ENCODE peak calls at places on chromosomes 11 and 22, in nine cellular contexts. Y is Ammon's horn; B is NCI-H2029; S is stimulated activated CD4-positive, alpha-beta T cell treated with anti-CD3 and anti-CD28 coated beads, TNF-alpha, amount 100 ng/mL, for 4 hours; G is lung microvascular endothelial cell; C is neural progenitor cell; U is HFF-Myc; J is keratinocyte; R is iPS DF 6.9. D is an unnamed sample.

GRCh38 chr11:127656266-127656879 is 655.8 kb upstream of the KIRREL3 start:
- DNase-seq in C (no peak), Y (no peak), J (no peak), U (no peak), B (no peak), S (no peak), R (no peak), G (peak; percentile 77), D (no peak)

GRCh38 chr11:99383628-99384300 is 363.0 kb downstream of the CNTN5 start:
- DNase-seq in U (no peak), R (no peak), G (no peak), J (no peak), C (no peak), Y (peak; percentile 64), S (no peak), B (no peak), D (no peak)

GRCh38 chr11:77118971-77119370 is 9.1 kb upstream of the MYO7A start:
- DNase-seq in Y (no peak), S (no peak), B (no peak), U (no peak), G (no peak), R (no peak), C (no peak), J (no peak), D (no peak)

GRCh38 chr22:45672564-45673481 is 1.2 kb downstream of the ATXN10 start:
- DNase-seq in G (no peak), J (no peak), U (no peak), Y (no peak), S (no peak), C (no peak), R (no peak), B (no peak), D (no peak)

GRCh38 chr11:17328856-17329490 is 22.6 kb upstream of the NCR3LG1 start:
- DNase-seq in B (no peak), G (no peak), Y (no peak), U (no peak), J (no peak), S (no peak), C (peak; percentile 16), R (no peak), D (no peak)

GRCh38 chr11:8230178-8230859 is 33.4 kb downstream of the LMO1 start:
- DNase-seq in J (no peak), C (no peak), U (no peak), S (no peak), G (no peak), B (no peak), Y (no peak), R (no peak), D (no peak)

GRCh38 chr11:41461057-41461681 is 1.7 kb upstream of the LRRC4C start:
- DNase-seq in B (no peak), C (peak; percentile 26), U (no peak), Y (peak; percentile 23), R (no peak), S (no peak), G (peak; percentile 1), J (no peak), D (no peak)

GRCh38 chr11:2376751-2377451 is at the start of gene CD81:
- DNase-seq in U (no peak), J (no peak), Y (peak; percentile 76), G (peak; percentile 63), R (no peak), C (peak; percentile 79), B (no peak), S (peak; percentile 59), D (peak; percentile 71)

GRCh38 chr11:69100454-69101099 is 51.8 kb downstream of the TPCN2 start:
- DNase-seq in G (no peak), B (no peak), J (no peak), C (no peak), U (no peak), Y (no peak), R (no peak), S (no peak), D (no peak)

GRCh38 chr11:107624983-107625779 is 34.2 kb downstream of the ELMOD1 start:
- DNase-seq in G (no peak), B (no peak), C (no peak), U (no peak), Y (no peak), R (no peak), S (no peak), J (no peak), D (no peak)

GRCh38 chr11:103832762-103833161 is 203.7 kb upstream of the DDI1 start:
- DNase-seq in G (no peak), U (no peak), S (no peak), B (no peak), Y (no peak), J (no peak), R (no peak), C (no peak), D (no peak)

GRCh38 chr11:72637198-72637597 is 37.0 kb downstream of the PDE2A start:
- DNase-seq in Y (no peak), U (no peak), B (peak; percentile 15), G (peak; percentile 14), R (no peak), S (no peak), J (no peak), C (no peak), D (no peak)

GRCh38 chr11:72627594-72628281 is 46.5 kb downstream of the PDE2A start:
- DNase-seq in Y (peak; percentile 87), R (no peak), U (no peak), C (no peak), J (no peak), B (no peak), S (no peak), G (no peak), D (peak; percentile 45)

GRCh38 chr11:129610125-129610524 is 205.5 kb upstream of the TMEM45B start:
- DNase-seq in Y (no peak), U (no peak), G (no peak), R (no peak), C (no peak), B (no peak), S (no peak), J (no peak), D (no peak)

GRCh38 chr22:29144786-29145160 is 60.9 kb upstream of the EMID1 start:
- DNase-seq in Y (no peak), C (no peak), U (no peak), R (no peak), G (no peak), J (no peak), S (no peak), B (no peak), D (no peak)

GRCh38 chr22:47082505-47082904 is 320.1 kb downstream of the TBC1D22A start:
- DNase-seq in R (no peak), J (no peak), G (no peak), B (no peak), Y (no peak), U (no peak), S (no peak), C (no peak), D (no peak)

GRCh38 chr22:32502346-32502745 is 27.7 kb downstream of the FBXO7 start:
- DNase-seq in S (no peak), C (peak; percentile 74), R (no peak), B (no peak), Y (no peak), U (no peak), G (no peak), J (no peak), D (no peak)

GRCh38 chr11:77101043-77101537 is 1.6 kb upstream of the OMP start:
- DNase-seq in U (no peak), J (no peak), S (no peak), Y (no peak), R (no peak), C (peak; percentile 40), B (no peak), G (peak; percentile 61), D (no peak)

GRCh38 chr11:46731545-46731944 is 12.5 kb downstream of the F2 start:
- DNase-seq in Y (no peak), U (no peak), B (no peak), C (no peak), G (no peak), R (no peak), J (no peak), S (no peak), D (no peak)

GRCh38 chr11:31050061-31050790 is 319.3 kb downstream of the DCDC1 start:
- DNase-seq in C (no peak), J (no peak), Y (no peak), R (no peak), U (no peak), B (peak; percentile 9), G (no peak), S (no peak), D (no peak)

GRCh38 chr11:23310276-23310675 is 450.0 kb upstream of the CCDC179 start:
- DNase-seq in U (no peak), S (no peak), J (no peak), B (no peak), R (no peak), Y (no peak), C (no peak), G (no peak), D (no peak)

GRCh38 chr11:1123970-1124369 is 33.8 kb upstream of the MUC5AC start:
- DNase-seq in R (no peak), S (no peak), C (no peak), J (no peak), U (no peak), Y (no peak), B (no peak), G (no peak), D (no peak)

GRCh38 chr22:19397729-19398094 is 33.8 kb downstream of the HIRA start:
- DNase-seq in B (no peak), G (no peak), C (no peak), S (no peak), J (no peak), U (no peak), Y (no peak), R (no peak), D (no peak)

GRCh38 chr11:71446150-71446549 is 2.0 kb downstream of the DHCR7 start:
- DNase-seq in C (no peak), S (no peak), R (no peak), G (no peak), Y (no peak), B (no peak), J (no peak), U (no peak), D (no peak)

GRCh38 chr11:68659158-68659921 is 25.0 kb upstream of the GAL start:
- DNase-seq in B (peak; percentile 88), U (peak; percentile 96), G (peak; percentile 94), R (no peak), C (no peak), S (no peak), Y (peak; percentile 43), J (no peak), D (no peak)

GRCh38 chr11:115456019-115456418 is 48.2 kb downstream of the CADM1 start:
- DNase-seq in S (no peak), B (no peak), U (no peak), G (no peak), C (no peak), R (no peak), Y (no peak), J (no peak), D (no peak)

GRCh38 chr22:24189249-24190158 is 8.2 kb downstream of the SUSD2 start:
- DNase-seq in G (peak; percentile 66), C (peak; percentile 85), S (no peak), U (no peak), J (peak; percentile 53), Y (peak; percentile 69), R (peak; percentile 58), B (no peak), D (peak; percentile 39)

GRCh38 chr22:28771195-28771791 is 1.2 kb upstream of the CCDC117 start:
- DNase-seq in G (no peak), S (no peak), R (no peak), Y (no peak), B (peak; percentile 69), J (no peak), U (no peak), C (no peak), D (no peak)

D was measured in midbrain.